ENCODE peak calls at places on chromosomes 5 and 9, in seven cellular contexts. H, Z, Q, N, V, W and I are unnamed samples.

GRCh38 chr5:126383246-126383645 is 40.0 kb upstream of the GRAMD2B start:
- DNase-seq in H (no peak), Z (no peak), Q (peak), N (no peak), V (no peak), W (peak), I (no peak)

GRCh38 chr9:129574911-129575574 is 45.9 kb downstream of the C9orf50 start:
- DNase-seq in H (no peak), Z (no peak), Q (no peak), N (peak), V (no peak), W (peak), I (peak)

GRCh38 chr9:109411818-109412352 is 86.2 kb downstream of the PTPN3 start:
- DNase-seq in H (no peak), Z (peak), Q (no peak), N (peak), V (no peak), W (peak), I (peak)

GRCh38 chr9:134910146-134910545 is 7.6 kb downstream of the FCN1 start:
- DNase-seq in H (no peak), Z (no peak), Q (no peak), N (no peak), V (peak), W (no peak), I (no peak)

GRCh38 chr9:99105152-99106043 is 485 bp downstream of the TGFBR1 start:
- DNase-seq in H (peak), Z (no peak), Q (peak), N (peak), V (peak), W (peak), I (peak)

GRCh38 chr9:112870556-112870955 is 20.1 kb downstream of the SLC46A2 start:
- DNase-seq in H (no peak), Z (no peak), Q (no peak), N (no peak), V (no peak), W (no peak), I (no peak)

GRCh38 chr5:158154226-158155005 is 295.5 kb upstream of the CLINT1 start:
- DNase-seq in H (no peak), Z (no peak), Q (peak), N (peak), V (no peak), W (peak), I (peak)

GRCh38 chr9:124436320-124436719 is 13.9 kb upstream of the ADGRD2 start:
- DNase-seq in H (no peak), Z (peak), Q (no peak), N (no peak), V (no peak), W (no peak), I (no peak)